ENCODE peak calls at places on chromosomes 5 and 9, in four cellular contexts. U is tibial artery, I is kidney, M is esophagus muscularis mucosa. L is an unnamed sample. For H3K36me3, the result is how much of the 10 kb centered on the place peaks cover.

GRCh38 chr5:145971108-145971507 is 34.7 kb downstream of the SH3RF2 start:
- DNase-seq in I (no peak), M (no peak), U (no peak), L (no peak)

GRCh38 chr5:168195110-168195509 is 96.3 kb upstream of the WWC1 start:
- DNase-seq in M (no peak), U (no peak), I (no peak), L (no peak)

GRCh38 chr5:153807796-153808195 is 230.9 kb downstream of the FAM114A2 start:
- DNase-seq in I (no peak), M (no peak), U (no peak), L (no peak)

GRCh38 chr9:13688223-13688989 is 408.9 kb upstream of the MPDZ start:
- DNase-seq in U (no peak), I (no peak), M (no peak), L (no peak)

GRCh38 chr9:37942616-37943328 is 38.8 kb upstream of the SLC25A51 start:
- DNase-seq in U (no peak), I (no peak), M (no peak), L (no peak)

GRCh38 chr9:124248066-124248465 is 9.7 kb upstream of the NEK6 start:
- DNase-seq in M (no peak), I (no peak), U (peak), L (no peak)

GRCh38 chr5:93620487-93621339 is 37.7 kb downstream of the NR2F1 start:
- DNase-seq in I (peak), M (no peak), U (peak), L (no peak)

GRCh38 chr9:21326526-21327139 is 8.6 kb downstream of the KLHL9 start:
- DNase-seq in U (no peak), M (no peak), I (no peak), L (no peak)

GRCh38 chr9:18861599-18862546 is 171.1 kb downstream of the SAXO1 start:
- DNase-seq in U (peak), I (no peak), M (no peak), L (no peak)

GRCh38 chr5:91703128-91703527 is 320.0 kb upstream of the ARRDC3 start:
- DNase-seq in U (no peak), M (no peak), I (no peak), L (no peak)

GRCh38 chr5:166710275-166710674 is 1581.2 kb upstream of the WWC1 start:
- DNase-seq in U (no peak), M (no peak), I (no peak), L (no peak)

GRCh38 chr5:178149199-178149932 is 4.3 kb downstream of the NHP2 start:
- DNase-seq in U (no peak), M (no peak), I (no peak), L (no peak)

GRCh38 chr9:22240619-22241018 is 206.0 kb upstream of the DMRTA1 start:
- DNase-seq in I (no peak), M (no peak), U (no peak), L (no peak)

GRCh38 chr9:93591706-93592388 is 15.5 kb downstream of the PHF2 start:
- DNase-seq in M (no peak), I (peak), U (peak), L (no peak)

GRCh38 chr9:114431770-114432169 is 44.0 kb upstream of the AKNA start:
- DNase-seq in M (no peak), U (no peak), I (no peak), L (no peak)

GRCh38 chr9:135009711-135010362 is 77.6 kb upstream of the OLFM1 start:
- DNase-seq in I (peak), U (no peak), M (no peak), L (no peak)

GRCh38 chr9:19650292-19650691 is 138.5 kb downstream of the SLC24A2 start:
- DNase-seq in I (no peak), M (no peak), U (no peak), L (no peak)

GRCh38 chr5:36730537-36731216 is 124.3 kb downstream of the SLC1A3 start:
- DNase-seq in U (no peak), M (no peak), I (no peak), L (no peak)

GRCh38 chr5:82975812-82976211 is 101.4 kb downstream of the TMEM167A start:
- DNase-seq in M (no peak), U (no peak), I (no peak), L (no peak)

GRCh38 chr5:160667160-160667559 is 184.9 kb downstream of the ATP10B start:
- DNase-seq in U (no peak), I (no peak), M (no peak), L (no peak)

GRCh38 chr5:135456238-135457099 is 4.3 kb upstream of the TIFAB start:
- DNase-seq in U (peak), I (peak), M (no peak), L (peak)

GRCh38 chr5:158807-159447 is 32.4 kb upstream of the LRRC14B start:
- DNase-seq in I (peak), U (no peak), M (no peak), L (no peak)

GRCh38 chr9:69178583-69179011 is 4.5 kb downstream of the TJP2 start:
- DNase-seq in U (no peak), M (no peak), I (no peak), L (no peak)

GRCh38 chr9:23775549-23775948 is 50.5 kb downstream of the ELAVL2 start:
- DNase-seq in I (no peak), M (no peak), U (no peak), L (no peak)

GRCh38 chr9:16180546-16180945 is 627.7 kb downstream of the CCDC171 start:
- DNase-seq in I (no peak), U (no peak), M (peak), L (no peak)

GRCh38 chr5:56481147-56481997 is 248.2 kb upstream of the ANKRD55 start:
- DNase-seq in U (peak), M (no peak), I (peak), L (no peak)

GRCh38 chr9:127803507-127804352 is 1.0 kb downstream of the FPGS start:
- DNase-seq in U (peak), M (no peak), I (peak), L (no peak)

GRCh38 chr5:10438301-10438700 is 3.4 kb upstream of the ROPN1L start:
- DNase-seq in U (no peak), I (no peak), M (no peak), L (no peak)

GRCh38 chr9:37591775-37592107 is 656 bp downstream of the TOMM5 start:
- DNase-seq in M (no peak), U (no peak), I (no peak), L (no peak)

GRCh38 chr9:21558627-21559401 is 76.7 kb upstream of the IFNE start:
- DNase-seq in I (peak), U (no peak), M (no peak), L (no peak)

GRCh38 chr9:121278535-121279169 is 10.7 kb downstream of the GSN start:
- DNase-seq in U (peak), M (no peak), I (peak), L (peak)

GRCh38 chr5:142888469-142889085 is 118.4 kb downstream of the ARHGAP26 start:
- DNase-seq in M (no peak), U (no peak), I (no peak), L (no peak)

GRCh38 chr9:97853844-97854695 is 1.0 kb downstream of the FOXE1 start:
- DNase-seq in I (no peak), M (no peak), U (no peak), L (no peak)
- TF ChIP-seq CTCF in I (no peak), M (no peak), U (no peak), L (no peak)

DNA sequence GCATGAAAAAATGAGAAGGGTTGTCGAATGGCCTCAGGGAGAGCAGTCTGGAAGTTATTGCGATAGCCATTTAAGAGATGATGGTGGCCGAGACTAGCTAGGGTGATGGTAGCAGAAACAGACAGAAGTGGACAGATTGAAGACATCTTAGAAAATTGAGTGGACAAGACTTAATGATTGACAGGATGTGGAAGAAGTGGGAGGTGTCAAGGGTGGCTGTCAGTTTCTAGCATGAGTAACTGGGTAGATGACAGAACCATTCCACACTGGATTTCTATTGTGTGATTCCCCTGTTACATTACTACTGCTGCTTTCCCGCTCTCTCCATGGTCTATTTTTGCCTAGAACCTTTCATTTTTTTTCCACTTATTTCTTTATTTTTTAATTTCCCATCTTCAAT is 12.6 kb downstream of the CHMP5 start:
- DNase-seq in U (no peak), M (no peak), I (no peak), L (no peak)
- H3K36me3 ChIP-seq in U (half or more), M (half or more), I (half or more), L (under half)

GRCh38 chr5:174315871-174316270 is 270.4 kb downstream of the NSG2 start:
- DNase-seq in I (no peak), M (no peak), U (peak), L (no peak)

GRCh38 chr5:174315471-174315870 is 270.0 kb downstream of the NSG2 start:
- DNase-seq in M (no peak), U (no peak), I (no peak), L (no peak)

GRCh38 chr5:174318578-174318977 is 273.1 kb downstream of the NSG2 start:
- DNase-seq in I (no peak), U (no peak), M (no peak), L (no peak)

GRCh38 chr5:174316326-174316725 is 270.8 kb downstream of the NSG2 start:
- DNase-seq in I (no peak), U (peak), M (no peak), L (no peak)

GRCh38 chr5:174317261-174317894 is 271.9 kb downstream of the NSG2 start:
- DNase-seq in M (no peak), U (peak), I (no peak), L (no peak)
- TF ChIP-seq CTCF in M (peak), U (peak), I (peak), L (peak)

DNA sequence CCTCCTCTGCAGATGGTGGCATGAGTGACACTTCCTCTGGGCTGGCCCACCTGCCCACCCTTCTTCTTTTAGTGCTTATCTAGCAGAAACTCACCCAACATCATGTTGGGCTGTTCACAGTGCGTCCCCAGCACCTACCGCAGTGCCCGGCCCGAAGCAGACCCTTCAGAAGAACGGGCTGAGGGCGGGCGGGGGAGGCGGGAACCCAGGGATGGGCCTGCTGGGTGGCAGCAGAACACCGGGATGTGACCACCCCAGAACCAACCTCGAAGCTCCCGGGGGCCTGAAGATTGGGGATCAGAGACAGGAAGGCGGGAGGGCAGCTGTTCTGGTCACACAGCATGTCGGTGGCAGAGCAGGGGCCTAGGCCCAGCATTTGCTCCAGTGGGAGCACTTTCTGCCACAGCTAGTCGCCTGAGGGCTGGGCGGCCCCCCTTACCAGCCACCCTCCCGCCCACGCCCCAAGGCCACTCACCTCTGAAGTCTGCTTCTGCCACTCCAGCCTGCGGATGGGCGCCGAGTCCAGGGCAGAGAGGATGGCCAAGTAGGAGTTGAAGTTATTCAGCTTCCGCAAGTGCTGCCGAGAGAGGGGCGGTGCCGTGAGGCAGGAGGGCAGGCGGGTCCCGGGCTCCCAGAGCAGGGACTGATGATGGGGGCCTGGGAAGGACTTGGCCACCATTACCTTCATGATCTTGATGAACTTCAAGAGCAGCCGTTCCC is 38.7 kb downstream of the PRRT1B start:
- DNase-seq in U (no peak), I (no peak), M (no peak), L (no peak)
- H3K36me3 ChIP-seq in U (half or more), I (under half), M (half or more), L (under half)

DNA sequence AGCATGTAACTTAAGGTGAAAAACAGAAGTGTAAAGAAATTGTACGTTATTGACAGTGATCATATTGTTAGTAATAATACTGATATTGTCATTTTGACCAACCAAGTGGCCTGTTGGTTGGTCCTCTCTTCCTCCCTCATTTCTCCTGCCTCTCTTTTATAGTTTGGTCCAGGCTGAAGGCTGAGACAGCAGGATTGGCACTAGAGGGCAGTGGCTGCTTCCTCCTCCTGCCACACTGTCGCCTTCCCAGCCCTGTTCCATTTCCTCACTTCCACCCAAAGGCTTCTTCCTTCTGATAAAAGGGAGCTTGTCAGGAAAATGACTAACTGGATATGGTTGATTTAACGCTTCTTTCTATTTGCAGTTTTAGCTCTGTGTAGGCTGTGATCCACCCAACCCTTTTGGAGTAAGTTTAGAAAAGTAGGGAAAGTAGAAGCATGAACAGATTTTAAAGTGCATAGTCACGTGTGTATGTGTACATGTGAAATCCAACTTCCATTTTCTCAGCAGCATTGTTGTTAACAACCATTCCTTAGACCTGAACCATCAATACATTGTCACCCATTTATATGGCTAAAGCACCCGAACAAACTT is 35.6 kb downstream of the PTCD2 start:
- DNase-seq in U (peak), M (no peak), I (no peak), L (no peak)
- TF ChIP-seq CTCF in U (peak), M (peak), I (no peak), L (peak)

GRCh38 chr5:59711316-59711715 is 182.2 kb downstream of the PDE4D start:
- DNase-seq in M (no peak), I (no peak), U (no peak), L (no peak)
- H3K36me3 ChIP-seq in M (under half), I (under half), U (under half), L (under half)